ENCODE peak calls at places on chromosomes 1 and 21, in ten cellular contexts. S is endothelial cell; M is CD8-positive, alpha-beta T cell; B is dorsolateral prefrontal cortex; K is mesothelial cell of epicardium; E is body of pancreas; D is fibroblast of pulmonary artery; L is Calu3; G is left ventricle myocardium inferior; W is psoas muscle. X is an unnamed sample.

GRCh38 chr1:204819495-204819894 is 51.2 kb upstream of the NFASC start:
- DNase-seq in S (no peak), E (no peak), K (no peak), L (no peak), G (no peak), W (no peak), M (no peak), B (no peak), D (no peak), X (no peak)

GRCh38 chr1:205306929-205307566 is 14.5 kb downstream of the NUAK2 start:
- DNase-seq in B (no peak), S (no peak), W (no peak), E (no peak), K (no peak), M (no peak), D (no peak), G (no peak), L (no peak), X (no peak)

GRCh38 chr1:100578201-100578600 is 40.3 kb downstream of the GPR88 start:
- DNase-seq in B (no peak), W (no peak), S (no peak), G (no peak), D (no peak), E (no peak), L (no peak), M (no peak), K (no peak), X (no peak)

GRCh38 chr1:19123837-19124236 is 86.2 kb downstream of the UBR4 start:
- DNase-seq in E (no peak), G (no peak), M (peak), K (no peak), W (no peak), D (peak), L (no peak), B (no peak), S (no peak), X (no peak)

GRCh38 chr1:67429528-67430357 is 459 bp downstream of the SERBP1 start:
- DNase-seq in S (peak), G (peak), K (peak), M (peak), L (peak), E (peak), D (no peak), B (peak), W (peak), X (no peak)

GRCh38 chr21:15159382-15160020 is 94.7 kb upstream of the NRIP1 start:
- DNase-seq in E (no peak), M (no peak), S (no peak), G (no peak), W (no peak), L (no peak), K (no peak), D (peak), B (no peak), X (no peak)

GRCh38 chr1:20726932-20727745 is 5.4 kb downstream of the SH2D5 start:
- DNase-seq in D (no peak), B (peak), G (no peak), L (no peak), K (peak), S (no peak), W (no peak), M (no peak), E (no peak), X (no peak)

GRCh38 chr1:108208724-108209404 is 8.7 kb upstream of the SLC25A24 start:
- DNase-seq in E (no peak), M (no peak), K (peak), W (no peak), B (no peak), G (no peak), D (no peak), L (no peak), S (no peak), X (no peak)

GRCh38 chr1:170225735-170226524 is 80.2 kb downstream of the NTMT2 start:
- DNase-seq in M (no peak), G (no peak), D (no peak), K (no peak), L (no peak), W (no peak), B (no peak), S (no peak), E (no peak), X (no peak)

GRCh38 chr1:169451425-169451824 is 24.2 kb upstream of the CCDC181 start:
- DNase-seq in S (no peak), L (no peak), W (no peak), K (no peak), E (no peak), B (no peak), D (peak), M (no peak), G (no peak), X (no peak)

GRCh38 chr1:155049651-155050559 is 1.2 kb upstream of the ADAM15 start:
- DNase-seq in L (no peak), G (no peak), E (no peak), B (no peak), S (no peak), M (no peak), K (no peak), D (peak), W (no peak), X (no peak)

GRCh38 chr1:207811920-207812720 is 60.3 kb downstream of the CD46 start:
- DNase-seq in E (peak), S (peak), G (peak), B (peak), K (no peak), M (peak), D (no peak), W (peak), L (peak), X (no peak)

GRCh38 chr21:35491114-35491513 is 442.0 kb upstream of the RUNX1 start:
- DNase-seq in W (no peak), G (no peak), L (no peak), D (no peak), K (no peak), S (peak), E (no peak), M (no peak), B (no peak), X (no peak)

GRCh38 chr1:198238121-198238520 is 81.3 kb downstream of the NEK7 start:
- DNase-seq in S (no peak), B (no peak), M (no peak), E (no peak), W (peak), G (peak), K (no peak), L (no peak), D (no peak), X (no peak)

GRCh38 chr1:174797398-174797797 is 202.3 kb upstream of the CACYBP start:
- DNase-seq in W (no peak), L (no peak), M (no peak), G (no peak), K (no peak), D (no peak), B (no peak), S (no peak), E (no peak), X (no peak)

GRCh38 chr1:3988431-3988830 is 88.4 kb upstream of the C1orf174 start:
- DNase-seq in G (no peak), M (no peak), S (no peak), W (no peak), D (no peak), K (no peak), E (no peak), L (no peak), B (no peak), X (no peak)

GRCh38 chr1:97869441-97869840 is 51.4 kb downstream of the DPYD start:
- DNase-seq in S (no peak), K (no peak), G (no peak), D (no peak), L (no peak), B (no peak), M (no peak), W (no peak), E (no peak), X (no peak)

GRCh38 chr1:32939655-32940371 is 24.8 kb downstream of the RNF19B start:
- DNase-seq in B (no peak), E (no peak), K (no peak), M (no peak), D (peak), G (peak), W (peak), L (peak), S (no peak), X (peak)

DNA sequence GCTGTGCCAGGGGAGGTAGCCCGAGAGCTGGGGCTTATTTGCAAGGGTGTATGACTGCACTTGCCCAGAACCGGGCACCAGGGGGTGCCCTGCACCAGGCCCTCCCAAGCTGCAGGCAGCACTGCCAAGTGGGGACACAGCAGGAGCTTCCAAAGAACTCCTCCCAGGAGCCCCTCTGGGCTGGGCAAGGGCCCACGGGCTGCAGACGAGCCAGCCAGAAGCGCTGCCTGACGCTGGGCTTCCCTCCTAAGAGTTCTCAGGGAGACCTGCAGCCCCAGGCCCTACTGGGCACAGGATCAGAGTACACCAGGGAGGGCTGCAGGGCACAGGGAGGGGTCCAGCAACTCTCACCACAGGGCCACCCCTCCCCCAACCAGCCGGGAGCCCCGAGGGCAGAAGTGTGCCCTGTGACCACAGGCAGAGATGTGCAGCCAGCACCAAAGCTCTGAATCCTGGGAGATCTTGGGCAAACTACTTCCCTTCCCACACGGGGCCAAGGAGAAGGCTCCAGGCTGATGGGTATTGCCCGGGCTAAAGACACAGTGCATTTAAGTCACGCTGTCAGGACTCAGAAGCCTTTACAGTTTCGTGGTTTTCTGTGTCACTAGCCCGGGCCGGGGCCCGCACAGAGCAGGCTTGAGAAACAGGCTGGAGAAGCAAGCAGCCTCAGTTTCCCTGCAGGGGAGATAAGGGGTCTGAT is 63.4 kb downstream of the KCNAB2 start:
- DNase-seq in M (peak), G (no peak), S (peak), D (peak), W (peak), K (no peak), B (no peak), L (peak), E (peak), X (no peak)
- TF ChIP-seq CTCF in M (no peak), G (peak), S (no peak), D (peak), W (no peak), K (no peak), B (peak), L (no peak), E (no peak), X (no peak)

DNA sequence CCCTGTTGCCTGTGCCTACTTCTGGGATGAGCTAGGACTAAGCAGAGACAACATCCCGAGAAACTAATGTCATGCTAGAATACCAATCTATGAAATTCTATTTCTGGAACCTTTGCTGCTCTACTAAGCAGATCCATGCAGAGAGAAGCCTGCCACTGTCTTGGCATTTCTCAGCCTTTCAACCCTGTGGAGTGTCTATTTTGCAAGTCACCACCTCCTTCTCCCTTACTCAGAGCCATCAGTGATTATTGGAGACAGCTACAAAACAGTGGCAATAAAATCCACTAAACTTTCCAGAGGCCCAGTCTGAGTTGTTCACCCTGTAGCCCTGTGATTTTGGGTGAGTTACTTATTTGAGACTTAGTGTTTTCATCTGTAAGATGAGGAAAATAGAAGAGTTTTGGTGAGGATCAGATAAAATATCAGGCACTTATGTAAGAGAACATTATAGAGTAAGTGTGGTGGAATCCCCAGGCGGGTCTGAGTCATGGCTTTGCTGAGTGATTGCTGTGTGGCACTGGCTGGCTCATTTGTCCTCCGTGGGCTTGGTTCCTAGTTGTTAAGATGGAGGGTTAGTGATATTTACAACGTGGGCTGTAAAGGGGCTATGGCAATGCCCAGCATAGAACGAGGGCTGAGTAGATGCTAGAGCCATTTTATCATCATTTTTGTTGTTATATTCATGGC is 61.1 kb downstream of the FMN2 start:
- DNase-seq in K (no peak), D (no peak), B (no peak), L (no peak), W (no peak), G (no peak), M (no peak), S (no peak), E (no peak), X (no peak)
- TF ChIP-seq CTCF in K (no peak), D (no peak), B (no peak), L (no peak), W (no peak), G (no peak), M (no peak), S (no peak), E (no peak), X (no peak)

GRCh38 chr21:44800971-44801467 is 601 bp downstream of the UBE2G2 start:
- DNase-seq in K (no peak), S (no peak), E (no peak), M (peak), B (no peak), D (peak), G (no peak), W (no peak), L (no peak), X (no peak)
- TF ChIP-seq CTCF in K (no peak), S (peak), E (no peak), M (peak), B (no peak), D (peak), G (peak), W (peak), L (no peak), X (no peak)

DNA sequence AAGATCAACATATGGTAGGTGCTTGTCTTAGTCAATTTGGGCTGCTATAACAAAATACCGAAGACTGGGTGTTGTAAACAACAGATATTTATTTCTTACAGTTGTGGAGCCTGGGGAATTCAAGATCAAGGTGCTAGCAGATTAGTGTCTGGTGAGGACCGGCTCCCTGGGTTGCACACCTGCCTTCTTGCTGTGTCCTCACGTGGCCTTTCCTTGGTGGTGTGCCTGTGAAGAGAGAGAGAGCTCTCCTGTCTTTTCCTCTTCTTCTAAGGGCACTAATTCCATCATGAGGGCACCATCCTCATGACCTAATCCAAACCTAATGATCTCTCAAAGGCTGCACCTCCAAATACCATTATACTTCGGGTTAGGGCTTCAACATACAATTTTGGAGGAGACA is 45.8 kb upstream of the ATF3 start:
- DNase-seq in S (no peak), E (no peak), D (no peak), M (no peak), G (no peak), W (no peak), L (no peak), K (no peak), B (no peak), X (no peak)
- TF ChIP-seq CTCF in S (no peak), E (no peak), D (no peak), M (no peak), G (no peak), W (no peak), L (no peak), K (no peak), B (no peak), X (no peak)

GRCh38 chr1:2384130-2384860 is 7.1 kb downstream of the MORN1 start:
- DNase-seq in D (no peak), G (no peak), K (no peak), B (no peak), L (no peak), S (no peak), M (no peak), E (no peak), W (no peak), X (no peak)
- TF ChIP-seq CTCF in D (no peak), G (no peak), K (no peak), B (no peak), L (no peak), S (no peak), M (no peak), E (no peak), W (no peak), X (no peak)

GRCh38 chr1:147752531-147752930 is 7.9 kb downstream of the GJA5 start:
- DNase-seq in B (no peak), E (no peak), W (no peak), S (no peak), G (no peak), K (no peak), L (no peak), M (no peak), D (no peak), X (no peak)
- TF ChIP-seq CTCF in B (no peak), E (no peak), W (no peak), S (no peak), G (no peak), K (no peak), L (no peak), M (no peak), D (no peak), X (no peak)

DNA sequence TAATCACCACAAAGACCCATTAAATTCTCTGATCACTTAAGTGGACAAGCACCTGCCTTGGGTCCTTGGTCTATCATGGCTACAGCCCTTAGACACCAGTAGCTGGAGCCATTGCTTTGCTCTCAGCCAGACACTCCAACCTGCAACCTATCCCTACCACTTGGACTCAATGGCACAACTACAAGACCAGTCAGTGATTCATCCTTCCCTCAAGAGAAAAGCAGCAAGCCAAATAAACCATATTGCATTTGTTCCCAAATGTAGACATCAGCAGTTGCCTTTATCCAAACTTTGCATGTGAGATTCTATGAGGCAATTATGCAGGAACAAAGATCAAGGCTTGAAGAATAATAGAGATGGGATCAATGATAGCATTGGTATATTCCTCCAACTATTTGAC is 263.4 kb downstream of the HHIPL2 start:
- DNase-seq in S (no peak), B (no peak), M (no peak), D (no peak), W (no peak), L (no peak), E (no peak), G (no peak), K (no peak), X (no peak)
- TF ChIP-seq CTCF in S (no peak), B (no peak), M (no peak), D (no peak), W (no peak), L (no peak), E (no peak), G (no peak), K (no peak), X (no peak)

X was measured in omental fat pad.